ENCODE peak calls at places on chromosomes 5 and 9, in eight cellular contexts. O is IMR-90, A is HCT116, B is WTC11, I is lower lobe of right lung, Y is neural crest cell, L is A549, K is choroid plexus epithelial cell. E is an unnamed sample.

GRCh38 chr5:177096162-177097015 is 9.7 kb downstream of the FGFR4 start:
- DNase-seq in A (no peak), K (no peak), L (no peak), O (no peak), Y (no peak), B (no peak), I (no peak), E (no peak)

GRCh38 chr9:112174223-112174964 is 703 bp downstream of the SUSD1 start:
- DNase-seq in I (peak), L (peak), K (peak), B (peak), A (no peak), Y (peak), O (peak), E (no peak)

GRCh38 chr9:89037891-89038290 is 46.6 kb downstream of the S1PR3 start:
- DNase-seq in Y (no peak), L (no peak), I (no peak), B (no peak), K (no peak), O (no peak), A (no peak), E (no peak)

GRCh38 chr9:115038138-115038537 is 79.8 kb downstream of the TNC start:
- DNase-seq in Y (no peak), B (no peak), I (no peak), O (no peak), A (no peak), K (no peak), L (no peak), E (no peak)

GRCh38 chr5:82942083-82942881 is 134.9 kb downstream of the TMEM167A start:
- DNase-seq in L (no peak), O (no peak), B (no peak), Y (no peak), K (no peak), A (no peak), I (no peak), E (no peak)

GRCh38 chr9:127578952-127579853 is 32.9 kb upstream of the STXBP1 start:
- DNase-seq in B (peak), I (peak), A (peak), L (peak), Y (no peak), K (peak), O (peak), E (peak)

GRCh38 chr9:108784998-108785397 is 70.8 kb downstream of the ACTL7B start:
- DNase-seq in K (peak), I (no peak), B (no peak), O (no peak), Y (no peak), L (no peak), A (no peak), E (no peak)

GRCh38 chr9:70340572-70340971 is 73.9 kb downstream of the KLF9 start:
- DNase-seq in L (peak), Y (no peak), I (no peak), O (peak), B (no peak), A (no peak), K (peak), E (no peak)

GRCh38 chr9:106675780-106676179 is 187.2 kb upstream of the ZNF462 start:
- DNase-seq in O (no peak), L (no peak), Y (no peak), I (no peak), A (no peak), K (no peak), B (no peak), E (no peak)

GRCh38 chr5:153903321-153903720 is 135.4 kb downstream of the FAM114A2 start:
- DNase-seq in Y (no peak), B (no peak), A (no peak), L (no peak), O (no peak), K (peak), I (no peak), E (no peak)

GRCh38 chr5:167820266-167820988 is 471.0 kb upstream of the WWC1 start:
- DNase-seq in I (no peak), L (no peak), A (no peak), Y (no peak), B (no peak), O (no peak), K (no peak), E (no peak)

GRCh38 chr9:127158995-127159801 is 36.8 kb upstream of the ANGPTL2 start:
- DNase-seq in K (peak), A (peak), B (peak), O (peak), L (peak), I (no peak), Y (peak), E (peak)

GRCh38 chr5:159218595-159219023 is 9.3 kb upstream of the RNF145 start:
- DNase-seq in L (no peak), Y (no peak), O (peak), K (peak), B (no peak), I (no peak), A (no peak), E (no peak)

GRCh38 chr5:79202076-79202475 is 33.9 kb upstream of the JMY start:
- DNase-seq in O (peak), K (peak), B (no peak), A (peak), Y (no peak), L (peak), I (no peak), E (no peak)

GRCh38 chr5:6163913-6164312 is 214.4 kb downstream of the MED10 start:
- DNase-seq in A (no peak), I (no peak), O (no peak), Y (no peak), L (no peak), B (no peak), K (no peak), E (no peak)

GRCh38 chr9:94806307-94806893 is 79.9 kb downstream of the AOPEP start:
- DNase-seq in A (no peak), B (no peak), K (no peak), L (peak), Y (no peak), O (no peak), I (no peak), E (no peak)

GRCh38 chr9:124282442-124283231 is 24.9 kb downstream of the NEK6 start:
- DNase-seq in L (no peak), O (peak), Y (no peak), A (no peak), I (peak), K (peak), B (no peak), E (peak)

GRCh38 chr9:71916834-71917534 is 5.5 kb downstream of the C9orf85 start:
- DNase-seq in L (no peak), B (no peak), Y (no peak), A (no peak), K (no peak), O (no peak), I (no peak), E (no peak)

GRCh38 chr5:2992806-2993205 is 241.3 kb upstream of the IRX2 start:
- DNase-seq in Y (no peak), L (no peak), I (no peak), K (no peak), A (no peak), B (no peak), O (no peak), E (no peak)

GRCh38 chr9:131799177-131799823 is 59.4 kb upstream of the RAPGEF1 start:
- DNase-seq in B (peak), O (peak), A (peak), K (peak), Y (peak), I (no peak), L (no peak), E (no peak)

GRCh38 chr9:97808972-97809371 is 44.1 kb upstream of the FOXE1 start:
- DNase-seq in I (no peak), L (no peak), B (no peak), K (no peak), A (no peak), O (no peak), Y (no peak), E (no peak)

GRCh38 chr5:73312146-73312871 is 136.3 kb downstream of the FOXD1 start:
- DNase-seq in Y (no peak), I (no peak), O (peak), K (peak), L (no peak), B (peak), A (no peak), E (no peak)

GRCh38 chr5:97618721-97619120 is 435.7 kb upstream of the RIOK2 start:
- DNase-seq in O (no peak), I (no peak), Y (no peak), B (no peak), A (no peak), L (no peak), K (no peak), E (no peak)

DNA sequence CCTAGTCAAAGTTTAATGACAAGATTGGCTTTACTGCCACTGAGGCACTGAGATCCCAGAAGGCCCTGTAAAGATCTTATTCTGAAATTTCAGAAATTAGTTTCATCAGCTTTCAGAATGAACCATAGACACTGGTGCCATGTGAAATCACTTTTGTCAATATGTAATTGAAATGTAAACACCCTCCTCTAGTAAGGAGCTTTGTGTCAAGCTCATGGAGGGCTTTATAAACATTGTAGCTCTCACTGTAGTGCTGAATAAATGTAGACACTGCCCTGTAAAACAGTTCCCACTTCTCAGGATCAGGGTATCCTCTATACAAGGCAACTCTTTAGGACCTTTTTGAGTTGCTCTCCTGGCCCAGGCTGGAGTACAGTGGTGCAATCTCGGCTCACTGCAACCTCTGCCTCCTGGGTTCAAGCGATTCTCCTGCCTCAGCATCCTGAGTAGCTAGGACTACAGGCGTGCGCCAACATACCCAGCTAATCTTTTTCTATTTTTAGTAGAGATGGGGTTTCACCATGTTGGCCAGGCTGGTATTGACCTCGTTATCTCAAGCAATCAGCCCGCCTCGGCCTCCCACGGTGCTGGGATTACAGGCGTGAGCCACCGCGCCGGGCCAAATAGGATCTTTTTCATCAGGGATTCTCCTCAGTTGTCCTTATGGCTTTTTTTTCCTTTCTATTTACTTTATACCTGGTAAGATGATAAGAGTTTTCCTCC is 1823.9 kb upstream of the CDH9 start:
- DNase-seq in O (no peak), I (no peak), A (no peak), L (no peak), K (no peak), Y (no peak), B (no peak), E (no peak)
- TF ChIP-seq CTCF in O (no peak), I (no peak), A (no peak), L (no peak), K (no peak), Y (no peak), B (no peak), E (no peak)

DNA sequence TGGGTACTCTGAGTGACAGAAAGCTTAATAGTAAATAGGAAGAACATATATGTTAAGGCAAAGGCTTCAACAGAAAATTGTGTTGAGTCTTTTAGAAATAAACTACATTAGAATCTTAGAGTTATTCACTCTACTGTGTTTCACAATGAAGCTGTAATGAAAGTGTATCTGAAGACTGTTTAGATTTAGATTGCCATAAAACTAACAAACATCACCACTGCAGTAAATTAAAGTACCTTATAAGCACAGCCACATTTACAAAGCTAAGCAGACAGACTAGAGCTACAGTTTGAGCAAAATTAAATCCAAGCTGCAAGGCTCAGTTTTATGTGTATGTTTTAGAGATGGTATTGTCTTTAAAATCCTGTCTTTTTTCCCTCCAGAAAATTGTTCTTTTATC is 172.4 kb downstream of the PBX3 start:
- DNase-seq in B (no peak), K (no peak), Y (no peak), I (no peak), A (no peak), L (no peak), O (peak), E (no peak)
- TF ChIP-seq CTCF in B (no peak), K (no peak), Y (no peak), I (no peak), A (no peak), L (no peak), O (no peak), E (no peak)

GRCh38 chr9:36971935-36972488 is 62.1 kb downstream of the PAX5 start:
- DNase-seq in Y (no peak), K (no peak), I (no peak), O (no peak), A (no peak), L (no peak), B (no peak), E (no peak)

GRCh38 chr9:36970007-36970888 is 63.8 kb downstream of the PAX5 start:
- DNase-seq in O (no peak), A (no peak), L (no peak), I (no peak), B (no peak), K (no peak), Y (no peak), E (no peak)

GRCh38 chr9:36968574-36969215 is 65.4 kb downstream of the PAX5 start:
- DNase-seq in B (no peak), L (no peak), Y (no peak), A (no peak), I (no peak), O (no peak), K (no peak), E (no peak)

GRCh38 chr9:36967997-36968396 is 66.1 kb downstream of the PAX5 start:
- DNase-seq in O (no peak), B (no peak), A (no peak), K (no peak), L (no peak), Y (no peak), I (no peak), E (no peak)

DNA sequence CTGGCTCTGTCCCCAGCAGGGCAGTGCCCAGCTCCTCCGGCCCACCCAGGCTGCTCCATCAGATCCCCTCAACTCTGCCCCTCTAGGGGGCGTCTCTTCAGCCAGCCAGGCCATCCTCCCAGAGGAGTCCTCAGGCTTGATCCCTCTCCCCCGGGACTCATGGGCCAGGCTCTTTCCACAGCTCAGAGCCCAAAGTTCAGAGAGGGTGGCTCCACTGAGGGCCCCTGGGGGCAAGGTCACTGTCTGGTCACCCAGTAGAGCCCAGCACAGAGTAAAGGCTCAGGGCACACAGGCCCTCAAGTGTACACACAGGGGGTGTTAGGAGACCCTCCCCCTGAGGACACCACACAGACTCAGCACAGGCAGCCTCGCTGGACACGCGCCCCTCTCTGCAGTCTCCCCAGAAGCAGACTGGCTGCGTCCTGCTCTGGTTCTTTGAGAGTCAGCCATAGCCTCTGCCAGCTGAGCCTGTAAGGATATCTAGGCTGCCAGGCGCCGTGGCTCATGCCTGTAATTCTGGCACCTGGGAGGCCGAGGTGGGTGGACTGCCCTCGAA is 64.8 kb downstream of the PAX5 start:
- DNase-seq in Y (no peak), O (no peak), I (no peak), A (no peak), L (no peak), B (peak), K (no peak), E (no peak)
- TF ChIP-seq CTCF in Y (no peak), O (no peak), I (no peak), A (no peak), L (no peak), B (peak), K (no peak), E (no peak)

DNA sequence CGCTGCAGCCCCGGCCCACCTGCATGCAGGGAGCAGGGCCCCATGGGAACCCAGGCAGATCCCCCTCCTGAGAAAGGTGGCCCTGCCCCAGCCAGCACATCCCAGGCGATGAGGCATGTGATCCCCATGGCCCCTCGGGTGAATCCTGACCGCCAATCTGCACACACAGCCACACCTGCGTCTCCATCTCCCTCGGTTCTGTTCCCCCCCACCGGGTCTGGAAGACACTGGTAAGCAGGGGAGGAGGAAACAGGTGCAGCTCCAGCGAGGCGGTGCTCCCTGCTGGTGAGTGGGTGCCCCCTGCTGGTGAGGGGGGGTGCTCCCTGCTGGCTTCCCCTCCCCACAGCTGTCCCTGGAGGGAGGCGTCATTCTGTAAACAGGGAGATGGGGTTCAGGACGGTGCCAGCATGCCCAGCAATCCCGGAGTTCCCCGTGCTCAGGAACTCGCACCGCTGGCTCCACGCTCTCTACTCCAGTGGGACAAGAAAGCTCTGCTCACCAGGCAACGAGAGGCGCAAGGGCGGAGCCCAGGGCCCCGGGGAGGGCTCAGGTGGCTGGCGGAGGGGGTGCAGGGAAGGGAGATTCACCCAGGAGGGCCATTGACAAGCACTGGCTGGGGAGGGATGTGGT is 28.4 kb upstream of the SLC12A7 start:
- DNase-seq in O (peak), L (peak), B (peak), A (peak), K (peak), I (peak), Y (peak), E (peak)
- TF ChIP-seq CTCF in O (peak), L (peak), B (peak), A (peak), K (peak), I (peak), Y (peak), E (no peak)